ENCODE peak calls at places on chromosomes 12 and 14, in four cellular contexts. T, F, X and G are unnamed samples.

GRCh38 chr14:67722293-67722692 is 20.6 kb downstream of the RDH12 start:
- DNase-seq in T (peak; percentile 67), F (peak; percentile 42), X (peak; percentile 74), G (no peak)

GRCh38 chr14:58566979-58567378 is 70.8 kb upstream of the DACT1 start:
- DNase-seq in T (no peak), F (no peak), X (no peak), G (no peak)

GRCh38 chr12:93192878-93193277 is 184.8 kb upstream of the NUDT4 start:
- DNase-seq in T (no peak), F (peak; percentile 27), X (no peak), G (no peak)

GRCh38 chr12:100450726-100451125 is 22.9 kb upstream of the NR1H4 start:
- DNase-seq in T (peak; percentile 41), F (peak; percentile 10), X (no peak), G (no peak)

GRCh38 chr14:76091036-76091435 is 60.7 kb upstream of the GPATCH2L start:
- DNase-seq in T (no peak), F (peak; percentile 74), X (peak; percentile 55), G (no peak)

GRCh38 chr14:73613419-73613963 is 1.2 kb downstream of the ACOT6 start:
- DNase-seq in T (no peak), F (no peak), X (no peak), G (no peak)

GRCh38 chr14:25111061-25111601 is 61.2 kb upstream of the STXBP6 start:
- DNase-seq in T (no peak), F (peak; percentile 98), X (peak; percentile 37), G (no peak)

GRCh38 chr14:55301722-55302121 is 30.5 kb downstream of the FBXO34 start:
- DNase-seq in T (no peak), F (peak; percentile 62), X (no peak), G (no peak)

GRCh38 chr12:54038260-54038759 is 5.5 kb downstream of the HOXC5 start:
- DNase-seq in T (peak; percentile 45), F (no peak), X (no peak), G (no peak)

GRCh38 chr12:45231515-45232145 is 15.7 kb downstream of the ANO6 start:
- DNase-seq in T (no peak), F (peak; percentile 82), X (no peak), G (no peak)

GRCh38 chr12:114747156-114747555 is 63.2 kb upstream of the TBX3 start:
- DNase-seq in T (no peak), F (no peak), X (no peak), G (no peak)

GRCh38 chr12:101962486-101962885 is 85.1 kb downstream of the DRAM1 start:
- DNase-seq in T (no peak), F (peak; percentile 82), X (no peak), G (no peak)

GRCh38 chr14:20435454-20436362 is at the start of gene KLHL33:
- DNase-seq in T (no peak), F (no peak), X (no peak), G (no peak)

GRCh38 chr12:66002812-66003211 is 127.7 kb downstream of the LLPH start:
- DNase-seq in T (no peak), F (no peak), X (no peak), G (no peak)

GRCh38 chr14:86892167-86892956 is 1100.6 kb downstream of the GALC start:
- DNase-seq in T (no peak), F (no peak), X (no peak), G (no peak)

GRCh38 chr14:106842687-106843086 is 1316.3 kb downstream of the TMEM121 start:
- DNase-seq in T (no peak), F (no peak), X (no peak), G (no peak)

GRCh38 chr14:76595266-76595665 is 166.0 kb upstream of the VASH1 start:
- DNase-seq in T (no peak), F (peak; percentile 1), X (no peak), G (no peak)

GRCh38 chr12:18502422-18502821 is 235.4 kb downstream of the PLCZ1 start:
- DNase-seq in T (no peak), F (no peak), X (no peak), G (no peak)

GRCh38 chr14:103422981-103423600 is 37.9 kb downstream of the MARK3 start:
- DNase-seq in T (no peak), F (peak; percentile 64), X (no peak), G (no peak)

GRCh38 chr12:76144253-76144564 is 59.7 kb upstream of the NAP1L1 start:
- DNase-seq in T (no peak), F (peak; percentile 15), X (no peak), G (no peak)

GRCh38 chr14:65492277-65492676 is 79.7 kb downstream of the FUT8 start:
- DNase-seq in T (no peak), F (no peak), X (no peak), G (no peak)

GRCh38 chr12:10354502-10354901 is 35.3 kb downstream of the KLRK1 start:
- DNase-seq in T (no peak), F (peak; percentile 51), X (no peak), G (no peak)

GRCh38 chr14:36863271-36863670 is 201.6 kb downstream of the PAX9 start:
- DNase-seq in T (no peak), F (peak; percentile 5), X (no peak), G (no peak)

GRCh38 chr14:73242274-73242960 is 5.1 kb downstream of the PAPLN start:
- DNase-seq in T (no peak), F (no peak), X (peak; percentile 14), G (peak; percentile 11)

GRCh38 chr12:123983822-123984485 is 10.9 kb downstream of the ZNF664 start:
- DNase-seq in T (peak; percentile 30), F (peak; percentile 85), X (no peak), G (no peak)

GRCh38 chr12:30862486-30862885 is 64.1 kb upstream of the TSPAN11 start:
- DNase-seq in T (no peak), F (peak; percentile 36), X (peak; percentile 38), G (no peak)

GRCh38 chr14:64215978-64216377 is 78.2 kb downstream of the ESR2 start:
- DNase-seq in T (no peak), F (no peak), X (no peak), G (no peak)

GRCh38 chr12:88185988-88186387 is 43.9 kb downstream of the TMTC3 start:
- DNase-seq in T (no peak), F (peak; percentile 86), X (no peak), G (no peak)

GRCh38 chr14:89240414-89240813 is 176.6 kb downstream of the FOXN3 start:
- DNase-seq in T (no peak), F (no peak), X (no peak), G (no peak)

GRCh38 chr12:124919646-124920352 is 5.3 kb upstream of the UBC start:
- DNase-seq in T (peak; percentile 18), F (peak; percentile 81), X (no peak), G (no peak)

GRCh38 chr14:22822017-22822618 is 6.9 kb upstream of the SLC7A7 start:
- DNase-seq in T (peak; percentile 52), F (no peak), X (no peak), G (no peak)
- H3K4me1 ChIP-seq in T (peaks cover 4% of the 10 kb centered on the region), F (peaks cover 36% of the 10 kb centered on the region), X (no peaks in the 10 kb centered on the region), G (peaks cover 29% of the 10 kb centered on the region)

GRCh38 chr12:121956041-121956341 is 37.6 kb downstream of the CFAP251 start:
- DNase-seq in T (no peak), F (no peak), X (no peak), G (no peak)
- H3K4me3 ChIP-seq in T (no peak overlapping the region), F (no peak overlapping the region), X (no peak overlapping the region), G (no peak overlapping the region)

GRCh38 chr12:6195665-6196535 is 4.3 kb upstream of the CD9 start:
- DNase-seq in T (peak; percentile 89), F (peak; percentile 92), X (peak; percentile 88), G (peak; percentile 80)
- H3K4me1 ChIP-seq in T (peaks cover 6% of the 10 kb centered on the region), F (peaks cover 3% of the 10 kb centered on the region), X (no peaks in the 10 kb centered on the region), G (peaks cover 19% of the 10 kb centered on the region)

DNA sequence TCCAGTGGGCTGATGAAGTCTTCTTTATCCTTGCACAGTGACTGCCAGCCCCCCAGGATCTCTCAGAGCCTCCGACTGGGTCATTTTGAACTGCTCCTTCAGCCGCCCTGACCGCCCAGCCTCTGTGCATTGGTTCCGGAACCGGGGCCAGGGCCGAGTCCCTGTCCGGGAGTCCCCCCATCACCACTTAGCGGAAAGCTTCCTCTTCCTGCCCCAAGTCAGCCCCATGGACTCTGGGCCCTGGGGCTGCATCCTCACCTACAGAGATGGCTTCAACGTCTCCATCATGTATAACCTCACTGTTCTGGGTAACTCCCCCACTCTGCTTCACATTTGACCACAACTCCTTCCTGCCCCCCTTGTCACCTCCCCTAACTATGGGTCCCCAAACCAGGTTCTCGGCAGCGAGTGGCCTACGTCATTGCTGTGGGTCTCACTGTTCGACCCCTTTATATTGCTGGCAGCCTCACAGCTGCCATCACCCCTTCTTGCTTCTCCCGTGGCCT is 2.3 kb downstream of the LAG3 start:
- DNase-seq in T (no peak), F (no peak), X (no peak), G (no peak)
- H3K4me3 ChIP-seq in T (no peak overlapping the region), F (no peak overlapping the region), X (peak overlapping the region; percentile 45), G (no peak overlapping the region)

GRCh38 chr14:104693482-104694431 is 4.3 kb downstream of the INF2 start:
- DNase-seq in T (no peak), F (no peak), X (no peak), G (no peak)
- H3K4me1 ChIP-seq in T (peaks cover 11% of the 10 kb centered on the region), F (peaks cover 14% of the 10 kb centered on the region), X (peaks cover 80% of the 10 kb centered on the region), G (peaks cover 31% of the 10 kb centered on the region)

DNA sequence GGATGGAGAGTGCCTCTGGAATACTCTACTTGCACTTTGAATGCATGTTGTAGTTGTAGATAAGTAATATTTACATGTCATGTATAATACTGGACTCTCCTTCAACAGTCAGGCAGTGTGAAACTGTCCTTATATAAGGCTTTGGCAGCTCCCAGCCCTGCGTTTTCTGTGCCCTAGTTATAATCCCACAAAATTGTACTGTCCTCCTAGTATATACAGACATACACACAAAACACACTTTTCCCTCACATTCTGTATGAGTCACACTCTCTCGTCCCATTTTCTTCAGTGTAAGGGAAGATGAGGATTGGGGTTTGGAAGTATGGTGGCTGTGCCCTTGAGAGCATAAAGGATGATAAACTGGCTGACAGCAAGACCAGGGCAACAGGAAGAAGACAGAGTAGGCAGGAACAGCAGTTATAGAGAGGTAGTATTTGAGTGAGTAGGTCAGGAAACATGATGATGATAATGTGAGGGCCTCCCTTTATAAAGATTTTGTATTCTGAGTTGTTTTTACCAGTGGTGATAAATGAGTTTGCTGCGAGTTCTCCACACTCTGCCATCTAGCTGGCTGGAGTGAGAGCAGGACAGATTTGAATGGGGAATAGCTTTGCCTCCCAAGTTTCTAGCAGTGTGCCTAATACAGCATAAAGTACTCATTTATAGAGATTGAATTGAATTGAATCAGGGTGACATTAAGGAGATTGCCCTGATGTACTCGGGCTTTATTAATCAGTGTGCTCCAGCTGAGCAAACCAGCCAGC is 5.0 kb downstream of the CREBL2 start:
- DNase-seq in T (no peak), F (no peak), X (no peak), G (no peak)
- H3K4me3 ChIP-seq in T (no peak overlapping the region), F (no peak overlapping the region), X (no peak overlapping the region), G (no peak overlapping the region)

DNA sequence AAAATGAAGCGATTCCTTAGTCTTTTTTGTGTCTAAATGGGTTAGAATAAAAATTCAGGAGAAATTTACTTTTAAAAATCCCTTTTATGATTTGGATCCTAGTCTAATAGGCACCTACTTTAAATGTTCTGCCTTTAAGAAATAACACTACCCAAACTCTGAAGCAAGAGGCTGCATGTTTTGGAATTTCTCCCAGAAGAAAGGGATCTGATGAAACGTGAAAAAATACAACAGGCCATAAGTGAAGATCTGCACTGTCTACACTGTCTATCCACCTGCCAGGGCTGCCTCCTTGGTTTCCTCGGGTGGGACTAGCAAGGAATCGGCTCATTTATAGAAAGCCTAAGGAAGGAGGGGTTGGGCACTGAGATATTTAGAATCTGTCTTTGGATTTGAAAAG is 22.1 kb downstream of the ACVR1B start:
- DNase-seq in T (no peak), F (peak; percentile 70), X (no peak), G (no peak)
- H3K4me1 ChIP-seq in T (peaks cover 5% of the 10 kb centered on the region), F (peaks cover 78% of the 10 kb centered on the region), X (peaks cover 12% of the 10 kb centered on the region), G (peaks cover 35% of the 10 kb centered on the region)

GRCh38 chr12:106759526-106760183 is 14.8 kb upstream of the RIC8B start:
- DNase-seq in T (no peak), F (peak; percentile 15), X (no peak), G (no peak)
- H3K4me3 ChIP-seq in T (no peak overlapping the region), F (no peak overlapping the region), X (no peak overlapping the region), G (no peak overlapping the region)